ENCODE peak calls at places on chromosomes 16 and 17, in nine cellular contexts. K is cardiac fibroblast, I is EL, X is H54, B is pulmonary artery endothelial cell, M is RPMI7951, Z is T-helper 2 cell, A is body of pancreas, U is fibroblast of the conjunctiva. O is an unnamed sample.

GRCh38 chr17:81534157-81535006 is 6.2 kb downstream of the FSCN2 start:
- DNase-seq in K (no peak), I (no peak), X (no peak), B (no peak), M (no peak), Z (no peak), A (no peak), U (no peak), O (no peak)

GRCh38 chr17:75295220-75296158 is 6.3 kb upstream of the SLC25A19 start:
- DNase-seq in K (no peak), I (no peak), X (no peak), B (no peak), M (no peak), Z (no peak), A (no peak), U (no peak), O (no peak)

GRCh38 chr17:77548967-77549366 is 408.2 kb downstream of the SEC14L1 start:
- DNase-seq in K (no peak), I (no peak), X (no peak), B (no peak), M (no peak), Z (no peak), A (no peak), U (no peak), O (no peak)

GRCh38 chr16:15521758-15522509 is 87.5 kb downstream of the BMERB1 start:
- DNase-seq in K (peak; percentile 7), I (no peak), X (no peak), B (peak; percentile 36), M (no peak), Z (no peak), A (no peak), U (no peak), O (peak; percentile 69)

GRCh38 chr16:59385953-59386352 is 651.8 kb upstream of the GOT2 start:
- DNase-seq in K (peak; percentile 69), I (peak; percentile 94), X (peak; percentile 2), B (no peak), M (peak; percentile 66), Z (no peak), A (peak; percentile 5), U (peak; percentile 3), O (no peak)

GRCh38 chr16:2422123-2422867 is 7.0 kb upstream of the CCNF start:
- DNase-seq in K (no peak), I (no peak), X (no peak), B (no peak), M (no peak), Z (no peak), A (no peak), U (no peak), O (no peak)

GRCh38 chr16:35506898-35507194 is 2047.4 kb downstream of the TP53TG3F start:
- DNase-seq in K (no peak), I (no peak), X (no peak), B (no peak), M (no peak), Z (no peak), A (no peak), U (no peak), O (peak; percentile 80)

GRCh38 chr16:31298958-31299357 is 39.2 kb downstream of the ITGAM start:
- DNase-seq in K (no peak), I (no peak), X (no peak), B (no peak), M (no peak), Z (no peak), A (no peak), U (no peak), O (no peak)

GRCh38 chr16:3638916-3639644 is 15.4 kb upstream of the DNASE1 start:
- DNase-seq in K (no peak), I (no peak), X (no peak), B (no peak), M (no peak), Z (no peak), A (no peak), U (no peak), O (no peak)

GRCh38 chr16:74936902-74937560 is 47.9 kb downstream of the WDR59 start:
- DNase-seq in K (peak; percentile 96), I (peak; percentile 81), X (peak; percentile 51), B (no peak), M (peak; percentile 26), Z (no peak), A (no peak), U (no peak), O (no peak)

GRCh38 chr17:35046740-35047283 is 16.7 kb downstream of the RFFL start:
- DNase-seq in K (peak; percentile 73), I (no peak), X (peak; percentile 66), B (no peak), M (peak; percentile 36), Z (peak; percentile 26), A (no peak), U (no peak), O (no peak)

GRCh38 chr17:79937981-79938695 is 97.5 kb downstream of the TBC1D16 start:
- DNase-seq in K (no peak), I (no peak), X (no peak), B (no peak), M (no peak), Z (no peak), A (peak; percentile 85), U (no peak), O (no peak)

GRCh38 chr16:80583466-80583865 is 42.7 kb downstream of the DYNLRB2 start:
- DNase-seq in K (peak; percentile 76), I (peak; percentile 79), X (peak; percentile 49), B (no peak), M (peak; percentile 67), Z (no peak), A (no peak), U (no peak), O (no peak)

GRCh38 chr16:6687593-6687992 is 645.1 kb upstream of the RBFOX1 start:
- DNase-seq in K (no peak), I (no peak), X (no peak), B (no peak), M (no peak), Z (no peak), A (no peak), U (no peak), O (no peak)

GRCh38 chr17:70321388-70321787 is 152.1 kb downstream of the KCNJ2 start:
- DNase-seq in K (no peak), I (no peak), X (no peak), B (no peak), M (no peak), Z (no peak), A (no peak), U (no peak), O (no peak)

GRCh38 chr17:77580956-77581355 is 377.5 kb upstream of the TNRC6C start:
- DNase-seq in K (no peak), I (no peak), X (no peak), B (no peak), M (no peak), Z (no peak), A (no peak), U (no peak), O (no peak)

GRCh38 chr17:66964083-66964771 is at the start of gene CACNG4:
- DNase-seq in K (no peak), I (no peak), X (no peak), B (no peak), M (no peak), Z (no peak), A (peak; percentile 14), U (no peak), O (peak; percentile 25)

GRCh38 chr17:79388556-79389295 is 222.1 kb downstream of the RBFOX3 start:
- DNase-seq in K (peak; percentile 49), I (peak; percentile 32), X (peak; percentile 68), B (no peak), M (peak; percentile 27), Z (no peak), A (peak; percentile 79), U (no peak), O (peak; percentile 62)

GRCh38 chr17:43363926-43364285 is 34.9 kb upstream of the ARL4D start:
- DNase-seq in K (no peak), I (no peak), X (no peak), B (no peak), M (no peak), Z (no peak), A (no peak), U (no peak), O (no peak)

GRCh38 chr17:76363107-76363801 is 9.5 kb upstream of the PRPSAP1 start:
- DNase-seq in K (no peak), I (no peak), X (no peak), B (no peak), M (no peak), Z (no peak), A (no peak), U (no peak), O (no peak)

GRCh38 chr16:3656491-3657468 is 2.3 kb downstream of the DNASE1 start:
- DNase-seq in K (no peak), I (no peak), X (peak; percentile 57), B (no peak), M (no peak), Z (no peak), A (peak; percentile 73), U (no peak), O (no peak)

O was measured in NCI-H2227 treated with DMSO at 0.1 percent for 48 hours.